ENCODE peak calls at places on chromosomes 4 and X, in six cellular contexts. A, X, O, T, P and S are unnamed samples.

GRCh38 chrX:357693-358471 is 28.8 kb downstream of the PPP2R3B start:
- DNase-seq in A (no peak), X (peak; percentile 38), O (no peak), T (peak; percentile 54), P (no peak), S (no peak)

GRCh38 chrX:479273-479981 is 92.7 kb upstream of the PPP2R3B start:
- DNase-seq in A (no peak), X (no peak), O (no peak), T (no peak), P (no peak), S (no peak)

GRCh38 chr4:114599231-114600065 is 841 bp downstream of the UGT8 start:
- DNase-seq in A (peak; percentile 18), X (no peak), O (peak; percentile 2), T (no peak), P (peak; percentile 2), S (no peak)

GRCh38 chrX:39967348-39967747 is 130.4 kb downstream of the BCOR start:
- DNase-seq in A (no peak), X (no peak), O (no peak), T (peak; percentile 30), P (no peak), S (no peak)

GRCh38 chr4:155403886-155404285 is 27.1 kb upstream of the MAP9 start:
- DNase-seq in A (no peak), X (no peak), O (no peak), T (peak; percentile 71), P (peak; percentile 86), S (peak; percentile 75)

GRCh38 chrX:74535211-74535621 is 79.2 kb downstream of the RLIM start:
- DNase-seq in A (peak; percentile 17), X (no peak), O (no peak), T (peak; percentile 54), P (peak; percentile 67), S (peak; percentile 61)

GRCh38 chr4:41880022-41880837 is 55.0 kb upstream of the TMEM33 start:
- DNase-seq in A (no peak), X (no peak), O (no peak), T (no peak), P (no peak), S (no peak)

GRCh38 chr4:69781458-69782418 is 21.3 kb upstream of the SULT1B1 start:
- DNase-seq in A (no peak), X (no peak), O (no peak), T (no peak), P (no peak), S (no peak)

GRCh38 chr4:52659016-52659721 is at the start of gene USP46:
- DNase-seq in A (peak; percentile 90), X (peak; percentile 84), O (peak; percentile 8), T (peak; percentile 77), P (peak; percentile 95), S (peak; percentile 87)

GRCh38 chr4:85381968-85382367 is 93.0 kb upstream of the ARHGAP24 start:
- DNase-seq in A (no peak), X (no peak), O (no peak), T (no peak), P (peak; percentile 12), S (no peak)

GRCh38 chr4:2441393-2442174 is 22.8 kb downstream of the CFAP99 start:
- DNase-seq in A (peak; percentile 94), X (peak; percentile 69), O (no peak), T (peak; percentile 70), P (peak; percentile 62), S (peak; percentile 83)

GRCh38 chrX:150414228-150414627 is 51.1 kb downstream of the MAMLD1 start:
- DNase-seq in A (no peak), X (no peak), O (no peak), T (no peak), P (no peak), S (no peak)

GRCh38 chrX:107894038-107894437 is 68.4 kb downstream of the MID2 start:
- DNase-seq in A (peak; percentile 47), X (no peak), O (no peak), T (peak; percentile 77), P (peak; percentile 66), S (peak; percentile 62)

GRCh38 chr4:89226665-89227572 is 80.7 kb downstream of the GPRIN3 start:
- DNase-seq in A (peak; percentile 57), X (peak; percentile 84), O (no peak), T (peak; percentile 79), P (peak; percentile 92), S (peak; percentile 91)

GRCh38 chr4:107318078-107318477 is 282.0 kb upstream of the DKK2 start:
- DNase-seq in A (no peak), X (no peak), O (no peak), T (no peak), P (peak; percentile 27), S (peak; percentile 2)

GRCh38 chrX:80812176-80812575 is 2.5 kb upstream of the BRWD3 start:
- DNase-seq in A (no peak), X (peak; percentile 53), O (no peak), T (peak; percentile 26), P (peak; percentile 5), S (peak; percentile 62)

GRCh38 chr4:167989815-167990214 is 102.5 kb upstream of the ANXA10 start:
- DNase-seq in A (no peak), X (no peak), O (no peak), T (peak; percentile 48), P (peak; percentile 1), S (peak; percentile 7)

GRCh38 chr4:168480991-168481588 is 798 bp upstream of the DDX60L start:
- DNase-seq in A (peak; percentile 44), X (no peak), O (no peak), T (peak; percentile 82), P (peak; percentile 83), S (peak; percentile 75)

DNA sequence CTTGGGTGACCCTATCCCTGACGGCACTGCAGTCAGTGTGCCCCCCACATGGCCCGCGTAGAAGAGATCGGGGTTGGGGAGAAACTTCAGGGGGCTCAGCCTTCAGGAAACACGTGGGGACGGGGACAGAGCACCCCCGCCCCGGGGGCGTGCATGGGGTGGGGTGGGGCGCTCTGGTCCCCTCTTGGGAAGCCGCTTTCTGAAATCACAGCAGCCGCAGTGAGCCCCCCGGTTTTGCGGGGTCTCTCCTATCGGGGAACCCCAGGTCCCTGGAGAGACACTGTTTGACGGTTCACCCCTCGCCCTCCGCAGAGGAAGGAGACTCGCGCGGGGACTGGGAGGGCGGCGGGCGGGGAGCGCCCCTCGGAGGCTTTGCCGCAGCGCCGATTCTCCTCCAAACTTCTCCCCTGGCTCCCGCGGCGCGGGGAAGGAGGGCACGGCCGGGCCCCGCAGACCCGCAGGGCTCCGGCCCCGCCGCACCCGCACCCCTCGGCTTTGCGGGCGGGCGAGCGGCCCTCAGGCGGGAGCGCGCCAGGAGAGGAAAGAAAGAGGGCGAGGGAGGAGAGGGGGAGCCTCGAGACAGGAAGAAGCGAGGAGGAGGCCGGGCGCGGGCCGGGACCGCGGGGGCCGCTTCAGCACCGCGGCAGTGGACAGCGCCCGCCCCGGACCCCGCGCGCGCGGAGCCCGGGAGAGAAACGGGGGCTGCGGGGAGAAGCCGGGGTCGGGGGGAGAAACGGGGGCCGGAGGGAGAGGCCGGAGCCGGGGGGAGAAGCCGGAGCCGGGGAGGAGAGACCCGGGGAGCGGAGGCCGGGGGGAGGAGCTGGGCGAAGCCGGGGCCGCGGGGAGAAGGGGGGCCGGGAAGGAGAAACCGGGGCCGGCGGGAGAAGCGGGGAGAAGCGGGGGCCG is 613 bp downstream of the CPLX1 start:
- DNase-seq in A (peak; percentile 79), X (peak; percentile 40), O (no peak), T (no peak), P (peak; percentile 63), S (peak; percentile 33)
- H3K4me1 ChIP-seq in A (peaks cover 70% of the 10 kb centered on the region), X (no peaks in the 10 kb centered on the region), O (peaks cover 4% of the 10 kb centered on the region), T (no peaks in the 10 kb centered on the region), P (no peaks in the 10 kb centered on the region), S (no peaks in the 10 kb centered on the region)

GRCh38 chr4:174454815-174455473 is 67.3 kb downstream of the HPGD start:
- DNase-seq in A (no peak), X (no peak), O (no peak), T (no peak), P (no peak), S (no peak)

GRCh38 chr4:174450051-174450450 is 72.2 kb downstream of the HPGD start:
- DNase-seq in A (no peak), X (no peak), O (no peak), T (no peak), P (peak; percentile 28), S (no peak)

GRCh38 chr4:174449152-174449551 is 73.1 kb downstream of the HPGD start:
- DNase-seq in A (no peak), X (no peak), O (no peak), T (no peak), P (no peak), S (no peak)

GRCh38 chr4:174450452-174450851 is 71.8 kb downstream of the HPGD start:
- DNase-seq in A (no peak), X (no peak), O (no peak), T (no peak), P (peak; percentile 36), S (no peak)

GRCh38 chr4:174451897-174452296 is 70.4 kb downstream of the HPGD start:
- DNase-seq in A (no peak), X (no peak), O (no peak), T (no peak), P (no peak), S (no peak)
- H3K4me1 ChIP-seq in A (no peaks in the 10 kb centered on the region), X (no peaks in the 10 kb centered on the region), O (peaks cover 33% of the 10 kb centered on the region), T (peaks cover 10% of the 10 kb centered on the region), P (peaks cover 7% of the 10 kb centered on the region), S (no peaks in the 10 kb centered on the region)

GRCh38 chrX:153593811-153594500 is 5.0 kb downstream of the CCNQ start:
- DNase-seq in A (no peak), X (no peak), O (no peak), T (no peak), P (no peak), S (no peak)

GRCh38 chrX:153590961-153591956 is 7.7 kb downstream of the CCNQ start:
- DNase-seq in A (no peak), X (no peak), O (no peak), T (no peak), P (no peak), S (no peak)

GRCh38 chrX:153595387-153595786 is 3.6 kb downstream of the CCNQ start:
- DNase-seq in A (no peak), X (no peak), O (no peak), T (no peak), P (no peak), S (no peak)

GRCh38 chrX:153592091-153592833 is 6.7 kb downstream of the CCNQ start:
- DNase-seq in A (no peak), X (no peak), O (no peak), T (no peak), P (no peak), S (no peak)

GRCh38 chrX:153592966-153593688 is 5.8 kb downstream of the CCNQ start:
- DNase-seq in A (no peak), X (no peak), O (no peak), T (no peak), P (no peak), S (no peak)
- H3K4me1 ChIP-seq in A (peaks cover 3% of the 10 kb centered on the region), X (no peaks in the 10 kb centered on the region), O (peaks cover 3% of the 10 kb centered on the region), T (peaks cover 6% of the 10 kb centered on the region), P (no peaks in the 10 kb centered on the region), S (no peaks in the 10 kb centered on the region)

DNA sequence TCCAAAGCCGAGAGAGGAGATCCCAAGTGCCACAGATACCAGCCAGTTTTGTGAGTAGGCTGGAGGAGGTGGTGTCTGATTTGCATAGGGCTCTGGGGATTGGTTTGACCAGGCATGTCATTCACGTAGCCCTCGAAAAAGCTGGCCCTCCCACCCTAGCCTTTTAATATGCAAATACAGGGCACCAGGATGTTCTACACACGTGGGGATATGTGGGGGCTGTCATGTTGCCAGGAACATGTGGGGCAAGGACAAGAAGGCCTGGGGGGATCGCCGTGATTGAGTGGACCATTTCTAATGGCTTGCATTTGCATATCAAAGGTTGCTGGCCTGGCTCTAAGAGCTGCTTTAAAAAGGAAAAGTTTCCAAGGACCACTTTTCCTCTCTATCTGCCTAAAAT is 272.9 kb downstream of the PPP1R2C start:
- DNase-seq in A (no peak), X (no peak), O (no peak), T (no peak), P (no peak), S (no peak)
- H3K4me1 ChIP-seq in A (no peaks in the 10 kb centered on the region), X (no peaks in the 10 kb centered on the region), O (no peaks in the 10 kb centered on the region), T (no peaks in the 10 kb centered on the region), P (no peaks in the 10 kb centered on the region), S (no peaks in the 10 kb centered on the region)